ENCODE peak calls at places on chromosomes 3 and 15, in four cellular contexts. One of them, this sample, is unnamed.

GRCh38 chr15:66932634-66933024 is 132.8 kb upstream of the SMAD3 start:
- DNase-seq in K562: no peak
- DNase-seq in HepG2: no peak
- DNase-seq in SK-N-SH: no peak
- DNase-seq in this sample: no peak

GRCh38 chr15:72838311-72838731 is 54.8 kb upstream of the ADPGK start:
- DNase-seq in HepG2: no peak
- DNase-seq in SK-N-SH: no peak
- DNase-seq in K562: no peak
- DNase-seq in this sample: no peak

GRCh38 chr15:56205061-56205876 is 38.4 kb downstream of the RFX7 start:
- DNase-seq in HepG2: no peak
- DNase-seq in SK-N-SH: no peak
- DNase-seq in K562: no peak
- DNase-seq in this sample: no peak

GRCh38 chr3:12186046-12186445 is 27.3 kb upstream of the TIMP4 start:
- DNase-seq in K562: no peak
- DNase-seq in SK-N-SH: no peak
- DNase-seq in HepG2: no peak
- DNase-seq in this sample: no peak

GRCh38 chr15:64844576-64845140 is 2.9 kb downstream of the PLEKHO2 start:
- DNase-seq in K562: no peak
- DNase-seq in HepG2: no peak
- DNase-seq in SK-N-SH: peak; percentile 54
- DNase-seq in this sample: no peak

GRCh38 chr15:71458089-71458660 is 342.9 kb downstream of the THSD4 start:
- DNase-seq in SK-N-SH: no peak
- DNase-seq in K562: no peak
- DNase-seq in HepG2: no peak
- DNase-seq in this sample: no peak

GRCh38 chr15:78130466-78131294 is 565 bp downstream of the CIB2 start:
- DNase-seq in K562: peak; percentile 39
- DNase-seq in HepG2: no peak
- DNase-seq in SK-N-SH: peak; percentile 47
- DNase-seq in this sample: no peak

GRCh38 chr3:129441215-129441614 is 1.2 kb downstream of the IFT122 start:
- DNase-seq in SK-N-SH: no peak
- DNase-seq in K562: no peak
- DNase-seq in HepG2: no peak
- DNase-seq in this sample: no peak

GRCh38 chr3:11172136-11172670 is 17.9 kb downstream of the HRH1 start:
- DNase-seq in SK-N-SH: no peak
- DNase-seq in HepG2: no peak
- DNase-seq in K562: no peak
- DNase-seq in this sample: no peak

GRCh38 chr15:55775316-55775715 is 32.4 kb upstream of the PRTG start:
- DNase-seq in K562: no peak
- DNase-seq in HepG2: no peak
- DNase-seq in SK-N-SH: peak; percentile 40
- DNase-seq in this sample: no peak

GRCh38 chr15:67178569-67179210 is 75.8 kb downstream of the AAGAB start:
- DNase-seq in HepG2: no peak
- DNase-seq in K562: peak; percentile 54
- DNase-seq in SK-N-SH: no peak
- DNase-seq in this sample: no peak

GRCh38 chr3:182609575-182610156 is 183.6 kb upstream of the ATP11B start:
- DNase-seq in K562: no peak
- DNase-seq in HepG2: no peak
- DNase-seq in SK-N-SH: no peak
- DNase-seq in this sample: no peak

GRCh38 chr3:20658491-20658890 is 472.5 kb upstream of the SGO1 start:
- DNase-seq in HepG2: no peak
- DNase-seq in SK-N-SH: no peak
- DNase-seq in K562: no peak
- DNase-seq in this sample: no peak

DNA sequence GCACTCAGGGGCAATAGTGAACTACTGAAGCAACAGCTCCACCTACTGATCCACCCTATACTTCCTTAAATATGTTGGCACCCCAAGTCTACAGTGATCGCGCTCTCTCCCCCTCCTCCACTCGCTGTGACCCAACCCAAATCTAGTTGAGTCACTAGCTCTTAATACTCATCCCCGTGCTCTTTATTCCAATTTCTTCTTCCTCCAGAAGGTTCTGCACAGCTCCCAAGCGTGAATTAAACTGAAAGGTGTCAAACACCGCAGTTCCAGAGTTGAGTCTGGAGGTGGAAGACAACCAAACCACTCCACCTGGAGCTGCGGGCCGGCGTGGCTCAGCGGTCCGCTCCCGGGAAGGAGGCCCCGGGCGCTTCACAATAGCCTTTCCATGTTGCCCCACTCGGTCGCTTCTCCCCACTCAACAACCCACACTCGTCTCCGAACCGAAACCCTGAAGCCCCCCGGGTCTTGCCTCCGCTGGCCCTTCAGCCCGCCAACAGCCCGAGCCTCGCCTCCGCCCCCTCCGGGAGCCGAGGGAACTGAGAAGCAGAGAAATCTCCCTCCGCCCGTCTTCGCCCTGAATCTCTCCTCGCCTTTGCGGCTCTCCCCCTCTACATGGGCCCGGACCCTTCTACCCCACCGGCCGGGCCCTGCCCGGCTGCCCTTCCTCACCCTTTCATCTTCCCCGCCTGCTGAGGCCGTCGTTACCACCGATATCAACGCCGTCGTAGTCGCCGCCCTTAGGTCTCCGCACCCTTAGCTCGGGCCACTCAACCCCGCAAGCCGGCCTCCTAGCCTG is 578 bp downstream of the NAA50 start:
- DNase-seq in SK-N-SH: peak; percentile 82
- DNase-seq in HepG2: peak; percentile 79
- DNase-seq in K562: peak; percentile 79
- DNase-seq in this sample: peak; percentile 72
- TF ChIP-seq JUND in SK-N-SH: no peak
- TF ChIP-seq JUND in HepG2: no peak
- TF ChIP-seq JUND in K562: peak; percentile 30
- TF ChIP-seq JUND in this sample: no peak

GRCh38 chr3:160003520-160004128 is 15.0 kb downstream of the IL12A start:
- DNase-seq in K562: peak; percentile 22
- DNase-seq in HepG2: peak; percentile 51
- DNase-seq in SK-N-SH: peak; percentile 57
- DNase-seq in this sample: no peak
- TF ChIP-seq NFIC in K562: no peak
- TF ChIP-seq NFIC in HepG2: no peak
- TF ChIP-seq NFIC in SK-N-SH: no peak
- TF ChIP-seq NFIC in this sample: no peak

GRCh38 chr15:73994912-73995622 is 551 bp downstream of the PML start:
- DNase-seq in SK-N-SH: no peak
- DNase-seq in K562: peak; percentile 28
- DNase-seq in HepG2: no peak
- DNase-seq in this sample: no peak

GRCh38 chr15:73994419-73994883 is at the start of gene PML:
- DNase-seq in K562: peak; percentile 94
- DNase-seq in SK-N-SH: peak; percentile 96
- DNase-seq in HepG2: peak; percentile 91
- DNase-seq in this sample: peak; percentile 74

GRCh38 chr15:73997986-73998385 is 3.5 kb downstream of the PML start:
- DNase-seq in K562: no peak
- DNase-seq in HepG2: no peak
- DNase-seq in SK-N-SH: no peak
- DNase-seq in this sample: no peak

GRCh38 chr15:73996267-73996666 is 1.8 kb downstream of the PML start:
- DNase-seq in K562: peak; percentile 53
- DNase-seq in SK-N-SH: no peak
- DNase-seq in HepG2: no peak
- DNase-seq in this sample: no peak

GRCh38 chr15:73996939-73997338 is 2.4 kb downstream of the PML start:
- DNase-seq in SK-N-SH: no peak
- DNase-seq in K562: no peak
- DNase-seq in HepG2: no peak
- DNase-seq in this sample: no peak
- TF ChIP-seq JUND in SK-N-SH: no peak
- TF ChIP-seq JUND in K562: no peak
- TF ChIP-seq JUND in HepG2: no peak
- TF ChIP-seq JUND in this sample: no peak

DNA sequence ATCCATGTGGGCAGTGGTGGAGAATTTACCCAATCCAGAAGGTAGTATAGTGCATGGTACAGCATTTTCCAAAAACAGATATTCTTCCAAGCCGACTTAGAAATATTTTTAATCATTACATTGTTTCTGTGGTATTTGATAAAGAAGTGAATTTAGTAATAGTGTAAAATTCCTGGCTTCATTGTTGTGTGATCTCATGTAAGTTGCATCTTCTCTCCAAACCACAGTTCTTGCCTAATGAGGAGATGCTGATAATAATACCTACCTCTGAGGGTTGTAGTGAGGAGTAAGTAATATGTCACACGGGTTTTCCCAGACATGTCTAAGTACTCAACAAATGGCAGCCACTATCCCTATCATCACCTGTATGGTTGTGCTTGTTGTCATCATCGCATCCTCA is 167.3 kb downstream of the SLCO3A1 start:
- DNase-seq in SK-N-SH: no peak
- DNase-seq in K562: no peak
- DNase-seq in HepG2: no peak
- DNase-seq in this sample: no peak
- TF ChIP-seq NFIC in SK-N-SH: no peak
- TF ChIP-seq NFIC in K562: no peak
- TF ChIP-seq NFIC in HepG2: no peak
- TF ChIP-seq NFIC in this sample: no peak

GRCh38 chr3:110905096-110905495 is 166.5 kb upstream of the NECTIN3 start:
- DNase-seq in SK-N-SH: no peak
- DNase-seq in HepG2: no peak
- DNase-seq in K562: no peak
- DNase-seq in this sample: no peak

GRCh38 chr3:110903771-110904532 is 167.7 kb upstream of the NECTIN3 start:
- DNase-seq in HepG2: no peak
- DNase-seq in K562: no peak
- DNase-seq in SK-N-SH: no peak
- DNase-seq in this sample: no peak

GRCh38 chr3:110902453-110903085 is 169.0 kb upstream of the NECTIN3 start:
- DNase-seq in SK-N-SH: no peak
- DNase-seq in HepG2: no peak
- DNase-seq in K562: no peak
- DNase-seq in this sample: no peak

GRCh38 chr3:110901536-110901935 is 170.1 kb upstream of the NECTIN3 start:
- DNase-seq in HepG2: no peak
- DNase-seq in K562: no peak
- DNase-seq in SK-N-SH: no peak
- DNase-seq in this sample: no peak

DNA sequence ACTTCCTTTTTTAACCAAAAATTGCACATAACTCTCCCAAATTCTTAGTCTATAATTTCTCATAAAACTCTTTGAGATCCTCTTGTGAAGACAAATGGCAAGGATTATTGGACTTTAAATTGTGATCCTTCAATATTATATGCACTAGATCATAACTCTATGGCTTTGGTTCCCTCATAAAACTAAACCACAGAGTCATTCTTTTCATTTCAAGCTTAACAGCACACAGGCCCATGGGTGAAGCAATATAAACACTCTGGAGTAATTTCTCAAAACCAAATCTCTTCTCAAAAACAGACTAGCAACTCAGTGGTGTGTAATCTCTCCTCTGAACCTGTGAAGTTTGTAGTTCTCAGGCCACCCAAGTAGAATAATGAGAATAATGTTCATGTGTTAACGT is 171.0 kb upstream of the NECTIN3 start:
- DNase-seq in SK-N-SH: no peak
- DNase-seq in HepG2: no peak
- DNase-seq in K562: no peak
- DNase-seq in this sample: no peak
- TF ChIP-seq JUND in SK-N-SH: no peak
- TF ChIP-seq JUND in HepG2: no peak
- TF ChIP-seq JUND in K562: no peak
- TF ChIP-seq JUND in this sample: no peak

DNA sequence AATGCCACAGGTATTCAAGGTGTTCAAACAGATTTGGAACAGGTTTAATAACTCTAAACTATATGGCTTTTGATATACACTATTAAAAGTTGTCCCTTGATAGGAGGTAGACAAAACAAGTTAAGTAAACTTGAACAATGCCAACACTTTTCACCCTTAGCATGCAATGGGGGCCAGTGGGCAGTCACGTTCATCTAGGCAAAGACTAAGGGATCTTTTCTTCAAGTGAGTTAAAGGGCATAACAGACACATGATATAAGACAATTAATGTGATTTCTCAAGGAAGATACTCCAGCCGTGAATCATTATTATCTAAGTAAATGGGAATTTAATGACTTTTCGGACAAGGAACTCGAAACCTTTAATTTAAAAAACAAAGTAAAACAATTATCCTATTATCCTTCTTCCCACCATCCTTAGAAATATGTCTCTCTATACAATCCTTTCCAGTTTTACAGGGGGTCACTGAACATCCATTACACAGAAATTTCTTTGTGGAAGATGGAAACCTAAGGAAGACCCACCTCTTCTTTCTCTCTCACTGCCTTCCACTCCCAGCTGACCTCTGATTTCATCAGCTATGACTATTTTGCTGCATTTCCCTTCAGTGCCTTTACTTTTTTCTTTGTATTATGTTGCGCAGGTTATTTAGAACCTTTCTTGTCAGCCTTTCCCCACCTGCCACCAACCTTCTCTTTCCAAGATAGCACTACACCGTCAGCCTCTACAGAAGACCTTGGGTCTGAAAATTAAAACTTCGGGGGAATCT is 1.5 kb downstream of the CLDN1 start:
- DNase-seq in SK-N-SH: no peak
- DNase-seq in K562: no peak
- DNase-seq in HepG2: no peak
- DNase-seq in this sample: no peak
- TF ChIP-seq NFIC in SK-N-SH: no peak
- TF ChIP-seq NFIC in K562: no peak
- TF ChIP-seq NFIC in HepG2: no peak
- TF ChIP-seq NFIC in this sample: no peak

GRCh38 chr3:60536420-60536819 is 714.8 kb downstream of the FHIT start:
- DNase-seq in K562: no peak
- DNase-seq in SK-N-SH: no peak
- DNase-seq in HepG2: no peak
- DNase-seq in this sample: peak; percentile 66
- TF ChIP-seq JUND in K562: no peak
- TF ChIP-seq JUND in SK-N-SH: no peak
- TF ChIP-seq JUND in HepG2: no peak
- TF ChIP-seq JUND in this sample: no peak

DNA sequence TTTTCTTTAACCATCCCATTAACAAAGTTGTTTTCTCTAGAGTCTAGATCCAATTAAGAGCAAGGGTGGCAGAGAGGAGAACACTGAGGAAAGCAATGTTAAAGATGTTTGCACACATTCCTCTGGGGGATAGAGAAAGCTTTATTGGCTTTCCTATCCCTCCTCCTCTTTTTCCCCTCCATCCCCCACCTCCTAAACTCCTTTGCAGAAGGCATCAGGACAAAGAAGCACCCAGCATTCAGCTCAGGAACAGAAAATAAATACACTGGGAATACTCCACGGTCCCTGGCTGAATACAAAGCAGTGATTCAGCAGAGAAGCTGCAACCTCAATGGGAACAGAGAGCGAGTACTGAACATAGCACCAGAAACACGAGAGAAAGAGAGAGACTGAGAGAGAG is 21.9 kb downstream of the LSAMP start:
- DNase-seq in K562: no peak
- DNase-seq in HepG2: no peak
- DNase-seq in SK-N-SH: no peak
- DNase-seq in this sample: no peak
- TF ChIP-seq NFIC in K562: no peak
- TF ChIP-seq NFIC in HepG2: no peak
- TF ChIP-seq NFIC in SK-N-SH: no peak
- TF ChIP-seq NFIC in this sample: no peak

GRCh38 chr3:13825317-13825590 is 54.6 kb downstream of the WNT7A start:
- DNase-seq in SK-N-SH: no peak
- DNase-seq in K562: no peak
- DNase-seq in HepG2: no peak
- DNase-seq in this sample: no peak
- TF ChIP-seq JUND in SK-N-SH: no peak
- TF ChIP-seq JUND in K562: no peak
- TF ChIP-seq JUND in HepG2: no peak
- TF ChIP-seq JUND in this sample: no peak

This sample was measured in GM12878.